ENCODE peak calls at places on chromosomes 6 and 20, in four cellular contexts. W is left ventricle myocardium inferior, I is body of pancreas, K is IMR-90. N is an unnamed sample.

GRCh38 chr6:105816875-105817274 is 269.3 kb upstream of the PRDM1 start:
- DNase-seq in W (no peak), K (no peak), I (no peak), N (no peak)

GRCh38 chr6:26607434-26608230 is 10.9 kb downstream of the ABT1 start:
- DNase-seq in K (peak; percentile 58), I (peak; percentile 65), W (no peak), N (no peak)

GRCh38 chr6:139080255-139080920 is 51.8 kb downstream of the ABRACL start:
- DNase-seq in I (no peak), W (no peak), K (no peak), N (no peak)

GRCh38 chr6:37451411-37452273 is 18.6 kb downstream of the CMTR1 start:
- DNase-seq in K (no peak), I (no peak), W (no peak), N (no peak)

GRCh38 chr6:49326337-49326736 is 136.7 kb downstream of the MMUT start:
- DNase-seq in I (no peak), W (no peak), K (peak; percentile 61), N (no peak)

GRCh38 chr20:53202781-53203180 is 230.6 kb downstream of the TSHZ2 start:
- DNase-seq in I (no peak), K (no peak), W (no peak), N (no peak)

GRCh38 chr6:99019341-99019740 is 71.6 kb upstream of the FBXL4 start:
- DNase-seq in K (peak; percentile 45), W (no peak), I (no peak), N (no peak)

GRCh38 chr20:19451591-19452295 is 239.3 kb downstream of the SLC24A3 start:
- DNase-seq in W (no peak), K (no peak), I (no peak), N (no peak)

GRCh38 chr6:75023634-75024033 is 182.2 kb downstream of the COL12A1 start:
- DNase-seq in K (peak; percentile 69), W (no peak), I (no peak), N (no peak)

GRCh38 chr6:149060300-149060984 is 257.1 kb upstream of the TAB2 start:
- DNase-seq in K (peak; percentile 43), I (peak; percentile 27), W (peak; percentile 24), N (peak; percentile 71)

GRCh38 chr6:37705239-37706051 is 7.8 kb upstream of the MDGA1 start:
- DNase-seq in K (peak; percentile 73), W (peak; percentile 80), I (peak; percentile 63), N (peak; percentile 75)

GRCh38 chr6:121506761-121507754 is 71.6 kb downstream of the GJA1 start:
- DNase-seq in K (peak; percentile 85), I (no peak), W (no peak), N (no peak)

GRCh38 chr20:38084425-38084951 is 50.9 kb downstream of the RPRD1B start:
- DNase-seq in K (peak; percentile 82), W (no peak), I (no peak), N (no peak)

GRCh38 chr6:188821-189655 is 103.2 kb upstream of the DUSP22 start:
- DNase-seq in I (peak; percentile 83), W (peak; percentile 84), K (peak; percentile 79), N (peak; percentile 77)

GRCh38 chr20:47357296-47358051 is 975 bp upstream of the ZMYND8 start:
- DNase-seq in K (peak; percentile 94), I (peak; percentile 97), W (peak; percentile 78), N (peak; percentile 95)

DNA sequence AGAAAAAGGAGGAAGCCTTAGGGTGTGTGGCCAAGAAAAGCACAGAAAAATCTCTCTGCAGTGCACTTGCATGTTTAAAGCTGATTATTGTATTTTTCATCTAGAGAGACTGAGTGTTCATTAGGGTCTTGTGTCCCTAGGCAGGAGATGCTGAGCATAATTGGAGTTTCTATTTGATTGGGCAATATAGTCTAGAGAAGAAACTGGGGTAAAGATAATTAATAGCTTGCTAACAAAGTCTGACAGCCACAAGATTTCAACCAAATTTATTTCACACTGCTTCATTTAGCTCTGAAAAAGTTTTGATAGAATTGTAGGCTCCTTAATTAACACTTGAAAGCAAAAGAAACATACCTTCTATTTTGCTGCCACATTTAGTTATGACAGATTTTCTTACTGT is 2.3 kb downstream of the FLRT3 start:
- DNase-seq in W (no peak), K (no peak), I (no peak), N (no peak)
- H3K4me3 ChIP-seq in W (no peak overlapping the region), K (no peak overlapping the region), I (no peak overlapping the region), N (no peak overlapping the region)

GRCh38 chr20:13587370-13587769 is 51.4 kb downstream of the TASP1 start:
- DNase-seq in K (no peak), W (no peak), I (no peak), N (no peak)
- H3K4me1 ChIP-seq in K (no peaks in the 10 kb centered on the region), W (no peaks in the 10 kb centered on the region), I (peaks cover 10% of the 10 kb centered on the region), N (no peaks in the 10 kb centered on the region)

GRCh38 chr20:50690979-50691584 is at the start of gene RIPOR3:
- DNase-seq in I (no peak), K (no peak), W (peak; percentile 45), N (peak; percentile 11)
- H3K4me3 ChIP-seq in I (no peak within 1 kb of the TSS), K (peak within 1 kb of the TSS; percentile 20), W (peak within 1 kb of the TSS; percentile 69), N (no peak within 1 kb of the TSS)

GRCh38 chr20:7930386-7930785 is 9.9 kb downstream of the HAO1 start:
- DNase-seq in W (no peak), I (no peak), K (no peak), N (no peak)
- H3K4me1 ChIP-seq in W (no peaks in the 10 kb centered on the region), I (no peaks in the 10 kb centered on the region), K (no peaks in the 10 kb centered on the region), N (no peaks in the 10 kb centered on the region)

DNA sequence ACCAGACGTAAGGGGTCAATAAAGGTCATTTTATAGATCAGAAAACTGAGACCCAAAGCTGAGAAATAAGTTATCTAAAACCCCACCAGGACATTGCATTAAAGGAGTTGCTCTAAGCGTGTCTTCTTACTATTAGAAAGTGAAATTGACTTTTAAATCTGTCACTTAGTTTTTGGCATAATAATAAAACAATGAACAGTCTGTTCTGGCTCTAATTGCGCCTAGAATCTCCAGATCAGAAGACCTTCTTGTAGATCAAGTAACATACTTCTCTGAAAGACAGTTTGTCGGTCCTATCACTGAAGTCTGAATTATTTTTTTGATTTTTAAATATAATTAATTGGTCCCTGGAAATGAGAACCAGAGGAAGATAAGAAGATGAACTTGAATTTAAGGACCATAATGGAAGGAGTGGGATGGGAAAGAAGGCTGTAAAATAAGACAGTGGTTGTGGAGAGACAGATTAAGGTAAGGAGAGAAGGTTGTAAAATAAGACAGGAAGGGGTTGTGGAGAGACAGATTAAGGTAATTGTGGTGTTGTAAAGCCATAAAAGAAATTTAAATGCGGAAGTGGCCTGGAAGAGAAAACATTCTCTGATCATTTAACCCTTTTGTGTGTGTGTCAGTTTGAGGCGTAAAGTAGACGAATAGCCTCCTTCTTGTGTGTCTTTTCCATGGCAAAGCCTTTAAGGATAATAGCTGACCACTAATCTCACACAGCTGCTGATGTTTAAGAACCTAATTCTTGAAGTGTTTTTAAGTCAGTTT is 20.0 kb downstream of the TOP1 start:
- DNase-seq in W (no peak), I (no peak), K (no peak), N (no peak)
- H3K4me3 ChIP-seq in W (peak overlapping the region; percentile 53), I (no peak overlapping the region), K (no peak overlapping the region), N (no peak overlapping the region)

DNA sequence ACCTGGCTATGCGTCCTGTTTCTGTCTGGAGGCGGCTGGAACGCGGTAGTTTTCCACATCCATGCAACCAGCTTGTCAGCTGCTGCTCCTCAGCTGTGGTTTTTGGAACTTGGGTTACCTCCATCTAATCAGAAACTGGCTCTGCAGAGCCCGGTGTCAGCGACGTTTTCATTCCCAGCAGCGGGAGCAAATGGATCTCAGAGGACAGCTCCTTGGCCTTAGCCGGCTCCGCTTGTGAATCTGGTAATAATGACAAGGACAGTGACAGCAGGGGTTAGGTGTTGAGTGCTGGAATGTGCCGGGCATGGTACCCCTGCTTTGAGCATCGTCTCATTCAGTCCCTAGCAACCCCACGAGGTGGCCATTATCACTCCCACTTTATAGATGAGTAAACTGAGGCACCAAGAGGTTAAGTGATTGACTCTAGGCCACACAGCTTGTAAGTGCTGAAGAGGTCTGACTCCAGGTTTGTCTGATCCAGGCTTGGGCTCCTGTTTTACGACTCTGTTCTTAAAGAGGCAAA is 1.3 kb downstream of the SLCO4A1 start:
- DNase-seq in W (no peak), K (peak; percentile 18), I (peak; percentile 52), N (no peak)
- H3K4me1 ChIP-seq in W (peaks cover 76% of the 10 kb centered on the region), K (peaks cover 1% of the 10 kb centered on the region), I (peaks cover 45% of the 10 kb centered on the region), N (peaks cover 65% of the 10 kb centered on the region)

GRCh38 chr6:160344281-160344680 is 3.9 kb upstream of the SLC22A3 start:
- DNase-seq in W (no peak), K (no peak), I (no peak), N (no peak)

GRCh38 chr6:160349837-160350236 is 1.7 kb downstream of the SLC22A3 start:
- DNase-seq in W (no peak), I (no peak), K (no peak), N (no peak)

GRCh38 chr6:160347259-160348208 is 644 bp upstream of the SLC22A3 start:
- DNase-seq in I (no peak), K (no peak), W (no peak), N (peak; percentile 69)

GRCh38 chr6:160348209-160348551 is at the start of gene SLC22A3:
- DNase-seq in I (no peak), K (no peak), W (peak; percentile 48), N (peak; percentile 21)

DNA sequence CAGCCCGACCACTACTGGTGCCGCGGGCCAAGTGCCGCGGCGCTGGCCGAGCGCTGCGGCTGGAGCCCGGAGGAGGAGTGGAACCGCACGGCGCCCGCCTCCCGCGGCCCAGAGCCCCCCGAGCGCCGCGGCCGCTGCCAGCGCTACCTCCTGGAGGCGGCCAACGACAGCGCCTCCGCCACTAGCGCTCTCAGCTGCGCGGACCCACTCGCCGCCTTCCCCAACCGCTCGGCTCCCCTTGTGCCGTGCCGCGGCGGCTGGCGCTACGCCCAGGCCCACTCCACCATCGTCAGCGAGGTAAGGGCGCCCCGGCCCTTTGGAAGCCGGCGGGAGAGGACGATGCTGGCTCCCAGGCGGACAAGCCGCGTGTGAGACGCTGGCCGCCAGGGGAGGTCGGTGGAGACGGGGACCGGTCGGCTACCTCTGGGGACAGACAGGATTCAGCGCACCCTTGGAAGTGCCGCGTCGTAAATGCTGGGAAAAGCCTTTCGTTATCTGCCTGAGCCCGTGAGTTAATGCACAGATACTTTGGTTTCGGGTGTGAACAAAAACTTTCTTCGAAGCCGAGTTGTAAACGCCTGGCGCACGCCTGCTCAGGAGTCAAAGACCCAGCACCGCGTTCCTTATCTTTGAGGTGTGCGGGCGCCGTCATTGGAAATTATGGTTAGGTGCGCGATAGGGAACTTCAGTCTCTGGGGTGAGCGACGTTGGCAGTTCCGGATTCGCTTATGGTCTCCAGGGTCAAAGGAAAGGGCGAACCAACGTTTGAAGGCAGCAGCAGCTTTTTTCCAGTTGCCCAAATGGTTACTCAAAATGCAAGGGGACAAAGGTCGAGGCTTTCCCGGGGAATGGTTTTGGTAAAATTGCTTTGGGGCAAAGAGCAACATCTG is 619 bp downstream of the SLC22A3 start:
- DNase-seq in I (peak; percentile 10), W (no peak), K (no peak), N (peak; percentile 67)
- H3K4me3 ChIP-seq in I (peak overlapping the region; percentile 4), W (peak overlapping the region; percentile 70), K (peak overlapping the region; percentile 17), N (peak overlapping the region; percentile 24)

N was measured in mucosa of descending colon.